ENCODE peak calls at places on chromosomes 5 and 9, in nine cellular contexts. O, A, G, Z, V, H, E, R and B are unnamed samples.

GRCh38 chr9:131420913-131421312 is 27.0 kb downstream of the PRRC2B start:
- DNase-seq in R (no peak), G (no peak), H (no peak), A (no peak), V (no peak), E (no peak), O (no peak), Z (no peak), B (peak)

GRCh38 chr9:120348951-120349429 is 231.0 kb downstream of the CDK5RAP2 start:
- DNase-seq in E (no peak), O (no peak), H (no peak), A (no peak), G (peak), Z (peak), R (peak), V (peak), B (peak)

GRCh38 chr5:158032246-158032645 is 173.3 kb upstream of the CLINT1 start:
- DNase-seq in R (no peak), Z (no peak), G (no peak), V (peak), H (no peak), O (no peak), A (no peak), E (no peak), B (no peak)

GRCh38 chr5:151699071-151699901 is 12.6 kb upstream of the SPARC start:
- DNase-seq in R (no peak), O (no peak), G (peak), A (no peak), Z (peak), E (no peak), H (no peak), V (peak), B (peak)

GRCh38 chr5:65205016-65205415 is 276.7 kb downstream of the ADAMTS6 start:
- DNase-seq in V (no peak), E (no peak), G (no peak), R (no peak), A (no peak), Z (no peak), O (no peak), H (no peak), B (no peak)

GRCh38 chr9:120394058-120394669 is 185.8 kb downstream of the CDK5RAP2 start:
- DNase-seq in E (no peak), Z (no peak), G (peak), V (no peak), O (no peak), H (no peak), R (no peak), A (no peak), B (peak)

GRCh38 chr9:79667716-79668458 is 96.1 kb downstream of the TLE4 start:
- DNase-seq in E (no peak), A (no peak), R (peak), H (no peak), O (no peak), Z (no peak), G (no peak), V (no peak), B (no peak)

GRCh38 chr5:50415912-50416311 is 25.2 kb downstream of the EMB start:
- DNase-seq in E (no peak), O (peak), G (no peak), A (no peak), V (no peak), Z (no peak), H (no peak), R (no peak), B (no peak)

GRCh38 chr5:80662108-80662507 is 7.3 kb upstream of the DHFR start:
- DNase-seq in H (no peak), R (no peak), G (no peak), V (no peak), O (no peak), A (no peak), Z (no peak), E (no peak), B (no peak)

GRCh38 chr5:141790630-141791029 is 87.6 kb downstream of the PCDH1 start:
- DNase-seq in A (no peak), E (no peak), G (no peak), V (no peak), H (no peak), Z (no peak), O (no peak), R (no peak), B (no peak)

GRCh38 chr5:115414406-115415142 is 118.1 kb upstream of the CCDC112 start:
- DNase-seq in V (no peak), G (peak), E (no peak), R (no peak), H (no peak), O (no peak), A (no peak), Z (peak), B (peak)

GRCh38 chr9:22210262-22210661 is 201.2 kb upstream of the CDKN2B start:
- DNase-seq in R (no peak), O (no peak), V (no peak), E (no peak), H (no peak), A (no peak), Z (no peak), G (no peak), B (no peak)

GRCh38 chr5:68759593-68759992 is 334.2 kb upstream of the SLC30A5 start:
- DNase-seq in V (no peak), E (no peak), G (no peak), R (no peak), A (no peak), O (no peak), Z (no peak), H (no peak), B (no peak)

GRCh38 chr5:41459557-41459956 is 50.8 kb downstream of the PLCXD3 start:
- DNase-seq in R (no peak), E (no peak), Z (no peak), A (no peak), O (no peak), G (no peak), H (no peak), V (no peak), B (no peak)

GRCh38 chr9:121564861-121565260 is 65.2 kb upstream of the GGTA1 start:
- DNase-seq in E (no peak), Z (no peak), H (no peak), O (no peak), A (no peak), R (peak), V (no peak), G (no peak), B (peak)

GRCh38 chr9:127311239-127311741 is 46.7 kb downstream of the GARNL3 start:
- DNase-seq in R (peak), H (no peak), V (peak), G (no peak), E (peak), Z (peak), A (peak), O (no peak), B (peak)

GRCh38 chr5:148484651-148485050 is 100.9 kb downstream of the FBXO38 start:
- DNase-seq in H (no peak), R (no peak), E (no peak), V (no peak), O (no peak), G (no peak), A (no peak), Z (no peak), B (no peak)